ENCODE peak calls at places on chromosomes 16 and 17, in seven cellular contexts. One of them, this sample, is unnamed.

GRCh38 chr16:526181-527014 is 1.1 kb upstream of the CAPN15 start:
- DNase-seq in LoVo: no peak
- DNase-seq in B cell: no peak
- DNase-seq in upper lobe of right lung: peak
- DNase-seq in tibial nerve: no peak
- DNase-seq in substantia nigra: no peak
- DNase-seq in left lung: peak
- DNase-seq in this sample: no peak

GRCh38 chr17:80080081-80080480 is 21.3 kb upstream of the GAA start:
- DNase-seq in LoVo: no peak
- DNase-seq in B cell: no peak
- DNase-seq in upper lobe of right lung: no peak
- DNase-seq in tibial nerve: no peak
- DNase-seq in substantia nigra: no peak
- DNase-seq in left lung: no peak
- DNase-seq in this sample: no peak

GRCh38 chr17:10460062-10460461 is 9.3 kb downstream of the MYH4 start:
- DNase-seq in LoVo: no peak
- DNase-seq in B cell: no peak
- DNase-seq in upper lobe of right lung: no peak
- DNase-seq in tibial nerve: no peak
- DNase-seq in substantia nigra: no peak
- DNase-seq in left lung: no peak
- DNase-seq in this sample: no peak

GRCh38 chr17:27293359-27293897 is 486 bp upstream of the WSB1 start:
- DNase-seq in LoVo: no peak
- DNase-seq in B cell: no peak
- DNase-seq in upper lobe of right lung: no peak
- DNase-seq in tibial nerve: no peak
- DNase-seq in substantia nigra: peak
- DNase-seq in left lung: no peak
- DNase-seq in this sample: no peak

GRCh38 chr17:2343421-2343820 is 6.1 kb downstream of the SGSM2 start:
- DNase-seq in LoVo: no peak
- DNase-seq in B cell: no peak
- DNase-seq in upper lobe of right lung: no peak
- DNase-seq in tibial nerve: no peak
- DNase-seq in substantia nigra: no peak
- DNase-seq in left lung: no peak
- DNase-seq in this sample: no peak

GRCh38 chr17:74008196-74008595 is 195.3 kb upstream of the RPL38 start:
- DNase-seq in LoVo: no peak
- DNase-seq in B cell: no peak
- DNase-seq in upper lobe of right lung: no peak
- DNase-seq in tibial nerve: no peak
- DNase-seq in substantia nigra: no peak
- DNase-seq in left lung: no peak
- DNase-seq in this sample: peak

GRCh38 chr16:57612494-57612893 is 15.9 kb upstream of the ADGRG1 start:
- DNase-seq in LoVo: no peak
- DNase-seq in B cell: no peak
- DNase-seq in upper lobe of right lung: peak
- DNase-seq in tibial nerve: no peak
- DNase-seq in substantia nigra: no peak
- DNase-seq in left lung: peak
- DNase-seq in this sample: no peak

GRCh38 chr16:50680907-50681885 is at the start of gene SNX20:
- DNase-seq in LoVo: no peak
- DNase-seq in B cell: peak
- DNase-seq in upper lobe of right lung: no peak
- DNase-seq in tibial nerve: no peak
- DNase-seq in substantia nigra: no peak
- DNase-seq in left lung: peak
- DNase-seq in this sample: no peak

GRCh38 chr16:23668225-23668624 is 10.5 kb upstream of the PLK1 start:
- DNase-seq in LoVo: no peak
- DNase-seq in B cell: no peak
- DNase-seq in upper lobe of right lung: no peak
- DNase-seq in tibial nerve: no peak
- DNase-seq in substantia nigra: no peak
- DNase-seq in left lung: no peak
- DNase-seq in this sample: no peak

GRCh38 chr17:71052971-71053370 is 883.6 kb downstream of the KCNJ2 start:
- DNase-seq in LoVo: no peak
- DNase-seq in B cell: no peak
- DNase-seq in upper lobe of right lung: no peak
- DNase-seq in tibial nerve: no peak
- DNase-seq in substantia nigra: no peak
- DNase-seq in left lung: no peak
- DNase-seq in this sample: no peak

GRCh38 chr17:35797370-35797769 is 1.9 kb upstream of the MMP28 start:
- DNase-seq in LoVo: no peak
- DNase-seq in B cell: no peak
- DNase-seq in upper lobe of right lung: no peak
- DNase-seq in tibial nerve: no peak
- DNase-seq in substantia nigra: no peak
- DNase-seq in left lung: no peak
- DNase-seq in this sample: no peak

GRCh38 chr16:49652441-49653175 is 203.3 kb downstream of the ZNF423 start:
- DNase-seq in LoVo: no peak
- DNase-seq in B cell: no peak
- DNase-seq in upper lobe of right lung: no peak
- DNase-seq in tibial nerve: peak
- DNase-seq in substantia nigra: no peak
- DNase-seq in left lung: no peak
- DNase-seq in this sample: no peak

GRCh38 chr16:64455275-64455674 is 666.6 kb downstream of the CDH11 start:
- DNase-seq in LoVo: no peak
- DNase-seq in B cell: no peak
- DNase-seq in upper lobe of right lung: no peak
- DNase-seq in tibial nerve: no peak
- DNase-seq in substantia nigra: no peak
- DNase-seq in left lung: no peak
- DNase-seq in this sample: no peak

GRCh38 chr17:57739402-57740224 is 5.5 kb downstream of the CCDC182 start:
- DNase-seq in LoVo: peak
- DNase-seq in B cell: no peak
- DNase-seq in upper lobe of right lung: no peak
- DNase-seq in tibial nerve: no peak
- DNase-seq in substantia nigra: no peak
- DNase-seq in left lung: no peak
- DNase-seq in this sample: peak

GRCh38 chr17:33560165-33560564 is 267.1 kb upstream of the ASIC2 start:
- DNase-seq in LoVo: no peak
- DNase-seq in B cell: no peak
- DNase-seq in upper lobe of right lung: no peak
- DNase-seq in tibial nerve: no peak
- DNase-seq in substantia nigra: no peak
- DNase-seq in left lung: no peak
- DNase-seq in this sample: no peak

GRCh38 chr16:813204-813915 is 12.8 kb upstream of the GNG13 start:
- DNase-seq in LoVo: no peak
- DNase-seq in B cell: no peak
- DNase-seq in upper lobe of right lung: no peak
- DNase-seq in tibial nerve: peak
- DNase-seq in substantia nigra: peak
- DNase-seq in left lung: no peak
- DNase-seq in this sample: peak

GRCh38 chr16:88468289-88469129 is 15.4 kb downstream of the ZFPM1 start:
- DNase-seq in LoVo: no peak
- DNase-seq in B cell: no peak
- DNase-seq in upper lobe of right lung: no peak
- DNase-seq in tibial nerve: no peak
- DNase-seq in substantia nigra: no peak
- DNase-seq in left lung: no peak
- DNase-seq in this sample: peak

GRCh38 chr17:1573932-1574696 is 11.5 kb upstream of the PITPNA start:
- DNase-seq in LoVo: peak
- DNase-seq in B cell: peak
- DNase-seq in upper lobe of right lung: peak
- DNase-seq in tibial nerve: peak
- DNase-seq in substantia nigra: peak
- DNase-seq in left lung: peak
- DNase-seq in this sample: peak